ENCODE peak calls at places on chromosome 9, in nine cellular contexts. Y is adrenal gland, F is KG1, P is AG04449, H is GM20000, U is T follicular helper cell, K is NCI-H2081, T is RPMI8226, Q is nucleus accumbens. I is an unnamed sample.
A peak's percentile ranks its signal among the peaks of the same experiment; 100 is the strongest.

GRCh38 chr9:34603610-34604231 is 8.2 kb downstream of the RPP25L start:
- DNase-seq in Y (peak; percentile 91), F (peak; percentile 37), P (no peak), H (peak; percentile 87), U (peak; percentile 69), K (peak; percentile 83), T (peak; percentile 77), Q (peak; percentile 91), I (peak; percentile 73)

GRCh38 chr9:91711755-91712591 is 238.1 kb downstream of the ROR2 start:
- DNase-seq in Y (no peak), F (peak; percentile 60), P (no peak), H (peak; percentile 89), U (peak; percentile 7), K (no peak), T (peak; percentile 23), Q (peak; percentile 44), I (peak; percentile 82)

GRCh38 chr9:112553256-112553826 is 66.7 kb downstream of the KIAA1958 start:
- DNase-seq in Y (no peak), F (no peak), P (no peak), H (no peak), U (no peak), K (no peak), T (no peak), Q (no peak), I (no peak)

GRCh38 chr9:35659340-35659739 is 1.2 kb downstream of the CCDC107 start:
- DNase-seq in Y (no peak), F (no peak), P (no peak), H (no peak), U (no peak), K (no peak), T (no peak), Q (no peak), I (no peak)

GRCh38 chr9:116331241-116331640 is 177.7 kb downstream of the PAPPA start:
- DNase-seq in Y (no peak), F (no peak), P (no peak), H (no peak), U (no peak), K (no peak), T (no peak), Q (no peak), I (no peak)

GRCh38 chr9:133056533-133056932 is 5.2 kb upstream of the CEL start:
- DNase-seq in Y (no peak), F (no peak), P (no peak), H (no peak), U (no peak), K (no peak), T (no peak), Q (no peak), I (no peak)

GRCh38 chr9:133683494-133684460 is 47.6 kb downstream of the DBH start:
- DNase-seq in Y (no peak), F (no peak), P (no peak), H (peak; percentile 64), U (peak; percentile 71), K (no peak), T (no peak), Q (no peak), I (no peak)

GRCh38 chr9:134413890-134414731 is 87.9 kb downstream of the RXRA start:
- DNase-seq in Y (peak; percentile 52), F (no peak), P (peak; percentile 29), H (no peak), U (no peak), K (peak; percentile 62), T (peak; percentile 17), Q (peak; percentile 36), I (no peak)

GRCh38 chr9:75499812-75500211 is 390.7 kb upstream of the PCSK5 start:
- DNase-seq in Y (no peak), F (no peak), P (no peak), H (no peak), U (no peak), K (no peak), T (no peak), Q (no peak), I (no peak)

GRCh38 chr9:120583958-120584369 is 4.0 kb upstream of the CDK5RAP2 start:
- DNase-seq in Y (peak; percentile 83), F (no peak), P (peak; percentile 40), H (peak; percentile 28), U (no peak), K (peak; percentile 65), T (peak; percentile 92), Q (peak; percentile 69), I (peak; percentile 98)

GRCh38 chr9:98978231-98978681 is 34.5 kb downstream of the COL15A1 start:
- DNase-seq in Y (peak; percentile 47), F (no peak), P (no peak), H (no peak), U (no peak), K (no peak), T (no peak), Q (no peak), I (no peak)

GRCh38 chr9:121447341-121447834 is 52.3 kb downstream of the GGTA1 start:
- DNase-seq in Y (no peak), F (no peak), P (peak; percentile 23), H (no peak), U (no peak), K (no peak), T (no peak), Q (no peak), I (peak; percentile 16)

GRCh38 chr9:94806307-94806893 is 79.9 kb downstream of the AOPEP start:
- DNase-seq in Y (no peak), F (peak; percentile 8), P (no peak), H (no peak), U (no peak), K (peak; percentile 29), T (no peak), Q (no peak), I (no peak)

GRCh38 chr9:37769306-37769705 is 15.6 kb downstream of the EXOSC3 start:
- DNase-seq in Y (no peak), F (no peak), P (no peak), H (no peak), U (no peak), K (no peak), T (no peak), Q (no peak), I (no peak)